ENCODE peak calls at places on chromosomes 16 and 17, in four cellular contexts. Q is CD8-positive, alpha-beta T cell; F is stimulated activated CD8-positive, alpha-beta memory T cell treated with anti-CD3 and anti-CD28 coated beads, Interleukin-7, amount 100 ng/mL, for 1 hour; V is HFF-Myc. C is an unnamed sample.

GRCh38 chr16:67430504-67431076 is 331 bp upstream of the HSD11B2 start:
- DNase-seq in Q (no peak), F (no peak), V (no peak), C (no peak)

GRCh38 chr16:12356622-12357365 is 380.3 kb downstream of the SNX29 start:
- DNase-seq in Q (no peak), F (no peak), V (no peak), C (no peak)

GRCh38 chr16:67387479-67388079 is 5.7 kb downstream of the TPPP3 start:
- DNase-seq in Q (no peak), F (no peak), V (no peak), C (no peak)

GRCh38 chr16:47732122-47732805 is 271.1 kb downstream of the PHKB start:
- DNase-seq in Q (no peak), F (no peak), V (no peak), C (no peak)

GRCh38 chr17:50604470-50604869 is 30.2 kb upstream of the ABCC3 start:
- DNase-seq in Q (no peak), F (no peak), V (peak; percentile 26), C (no peak)

GRCh38 chr17:29389994-29390855 is at the start of gene TAOK1:
- DNase-seq in Q (peak; percentile 97), F (peak; percentile 96), V (peak; percentile 86), C (peak; percentile 99)

GRCh38 chr17:27577124-27577761 is 53.7 kb upstream of the LGALS9 start:
- DNase-seq in Q (no peak), F (no peak), V (no peak), C (no peak)

GRCh38 chr17:35373984-35374765 is 754 bp upstream of the SLFN11 start:
- DNase-seq in Q (peak; percentile 28), F (no peak), V (no peak), C (peak; percentile 62)

GRCh38 chr17:44971776-44972483 is 3.8 kb upstream of the C1QL1 start:
- DNase-seq in Q (no peak), F (no peak), V (no peak), C (no peak)

GRCh38 chr16:81445143-81445922 is 725 bp downstream of the CMIP start:
- DNase-seq in Q (peak; percentile 24), F (no peak), V (no peak), C (peak; percentile 60)

GRCh38 chr16:86040496-86040895 is 141.5 kb downstream of the IRF8 start:
- DNase-seq in Q (no peak), F (no peak), V (no peak), C (no peak)

GRCh38 chr17:11954961-11955360 is 42.3 kb downstream of the ZNF18 start:
- DNase-seq in Q (no peak), F (no peak), V (no peak), C (no peak)

GRCh38 chr17:50348522-50349240 is 2.8 kb downstream of the XYLT2 start:
- DNase-seq in Q (no peak), F (no peak), V (no peak), C (no peak)

GRCh38 chr17:82213251-82214011 is 789 bp upstream of the CCDC57 start:
- DNase-seq in Q (no peak), F (no peak), V (no peak), C (peak; percentile 72)

GRCh38 chr16:4869147-4869790 is 22.0 kb downstream of the UBN1 start:
- DNase-seq in Q (no peak), F (no peak), V (no peak), C (no peak)

GRCh38 chr16:87375426-87376135 is 8.0 kb downstream of the FBXO31 start:
- DNase-seq in Q (no peak), F (no peak), V (no peak), C (no peak)

GRCh38 chr16:89613954-89614459 is 565 bp downstream of the DPEP1 start:
- DNase-seq in Q (no peak), F (no peak), V (no peak), C (no peak)

GRCh38 chr17:52158450-52159042 is at the start of gene CA10:
- DNase-seq in Q (no peak), F (no peak), V (no peak), C (no peak)

GRCh38 chr17:55722016-55722706 is 503 bp downstream of the TMEM100 start:
- DNase-seq in Q (no peak), F (no peak), V (no peak), C (no peak)

GRCh38 chr17:61335845-61336655 is 63.6 kb upstream of the TBX2 start:
- DNase-seq in Q (no peak), F (no peak), V (no peak), C (no peak)

GRCh38 chr17:13503526-13503925 is 98.2 kb downstream of the HS3ST3A1 start:
- DNase-seq in Q (no peak), F (no peak), V (no peak), C (no peak)

GRCh38 chr17:65953316-65954147 is 238.4 kb downstream of the CEP112 start:
- DNase-seq in Q (no peak), F (no peak), V (no peak), C (no peak)

GRCh38 chr16:11190585-11191565 is 65.1 kb downstream of the SOCS1 start:
- DNase-seq in Q (no peak), F (no peak), V (no peak), C (no peak)

GRCh38 chr17:10026786-10027046 is 121.6 kb upstream of the RCVRN start:
- DNase-seq in Q (no peak), F (no peak), V (no peak), C (no peak)

GRCh38 chr16:57747496-57747895 is 11.9 kb downstream of the KATNB1 start:
- DNase-seq in Q (no peak), F (no peak), V (no peak), C (no peak)

GRCh38 chr17:79865351-79866210 is 26.3 kb upstream of the CBX4 start:
- DNase-seq in Q (no peak), F (no peak), V (no peak), C (no peak)

GRCh38 chr16:22324787-22325597 is 27.8 kb downstream of the POLR3E start:
- DNase-seq in Q (no peak), F (no peak), V (no peak), C (no peak)

GRCh38 chr16:31329671-31330552 is 25.1 kb upstream of the ITGAX start:
- DNase-seq in Q (no peak), F (no peak), V (no peak), C (no peak)

GRCh38 chr16:26606381-26607150 is 460.2 kb upstream of the C16orf82 start:
- DNase-seq in Q (no peak), F (no peak), V (no peak), C (no peak)

GRCh38 chr17:2904135-2904534 is 107.9 kb downstream of the RAP1GAP2 start:
- DNase-seq in Q (no peak), F (no peak), V (no peak), C (no peak)

GRCh38 chr17:40950176-40950575 is 12.7 kb upstream of the KRT23 start:
- DNase-seq in Q (no peak), F (no peak), V (no peak), C (no peak)

GRCh38 chr17:71208111-71208704 is 912.6 kb upstream of the SOX9 start:
- DNase-seq in Q (no peak), F (no peak), V (no peak), C (no peak)

GRCh38 chr17:73942668-73943415 is 260.6 kb upstream of the RPL38 start:
- DNase-seq in Q (no peak), F (no peak), V (no peak), C (no peak)

GRCh38 chr16:57614546-57615343 is 13.7 kb upstream of the ADGRG1 start:
- DNase-seq in Q (no peak), F (no peak), V (no peak), C (no peak)

GRCh38 chr17:66507103-66507923 is 204.9 kb downstream of the PRKCA start:
- DNase-seq in Q (no peak), F (no peak), V (no peak), C (no peak)

GRCh38 chr16:86167061-86167460 is 268.1 kb downstream of the IRF8 start:
- DNase-seq in Q (no peak), F (no peak), V (no peak), C (no peak)

GRCh38 chr17:74241434-74241833 is 28.1 kb downstream of the TTYH2 start:
- DNase-seq in Q (no peak), F (no peak), V (no peak), C (no peak)

GRCh38 chr16:81500833-81501521 is 56.4 kb downstream of the CMIP start:
- DNase-seq in Q (no peak), F (no peak), V (peak; percentile 94), C (no peak)

GRCh38 chr17:83200231-83200699 is 120.9 kb downstream of the METRNL start:
- DNase-seq in Q (peak; percentile 32), F (no peak), V (no peak), C (peak; percentile 96)